ENCODE peak calls at places on chromosomes 5 and 9, in four cellular contexts. One of them, this sample, is unnamed.

GRCh38 chr9:77546391-77546790 is 101.7 kb downstream of the GNA14 start:
- DNase-seq in CD4-positive, CD25-positive, alpha-beta regulatory T cell: no peak
- DNase-seq in A549: no peak
- DNase-seq in SHP77: no peak
- DNase-seq in this sample: no peak

GRCh38 chr9:18632624-18633407 is 158.9 kb downstream of the ADAMTSL1 start:
- DNase-seq in CD4-positive, CD25-positive, alpha-beta regulatory T cell: no peak
- DNase-seq in A549: no peak
- DNase-seq in SHP77: no peak
- DNase-seq in this sample: no peak

GRCh38 chr5:122306461-122306860 is 5.6 kb upstream of the SNCAIP start:
- DNase-seq in CD4-positive, CD25-positive, alpha-beta regulatory T cell: no peak
- DNase-seq in A549: no peak
- DNase-seq in SHP77: no peak
- DNase-seq in this sample: no peak

GRCh38 chr5:168843277-168843997 is 264.3 kb upstream of the PANK3 start:
- DNase-seq in CD4-positive, CD25-positive, alpha-beta regulatory T cell: no peak
- DNase-seq in A549: no peak
- DNase-seq in SHP77: no peak
- DNase-seq in this sample: no peak

GRCh38 chr5:96096724-96097123 is 135.1 kb upstream of the ELL2 start:
- DNase-seq in CD4-positive, CD25-positive, alpha-beta regulatory T cell: no peak
- DNase-seq in A549: no peak
- DNase-seq in SHP77: no peak
- DNase-seq in this sample: no peak

GRCh38 chr5:6700686-6701355 is 12.4 kb upstream of the TENT4A start:
- DNase-seq in CD4-positive, CD25-positive, alpha-beta regulatory T cell: no peak
- DNase-seq in A549: no peak
- DNase-seq in SHP77: no peak
- DNase-seq in this sample: no peak

GRCh38 chr5:139394123-139394653 is 716 bp downstream of the PROB1 start:
- DNase-seq in CD4-positive, CD25-positive, alpha-beta regulatory T cell: peak; percentile 53
- DNase-seq in A549: no peak
- DNase-seq in SHP77: no peak
- DNase-seq in this sample: no peak

GRCh38 chr5:6456766-6457370 is 8.2 kb downstream of the UBE2QL1 start:
- DNase-seq in CD4-positive, CD25-positive, alpha-beta regulatory T cell: no peak
- DNase-seq in A549: no peak
- DNase-seq in SHP77: no peak
- DNase-seq in this sample: no peak

GRCh38 chr9:111974092-111974681 is 77.6 kb downstream of the UGCG start:
- DNase-seq in CD4-positive, CD25-positive, alpha-beta regulatory T cell: no peak
- DNase-seq in A549: no peak
- DNase-seq in SHP77: peak; percentile 35
- DNase-seq in this sample: no peak

GRCh38 chr5:1749346-1750124 is 50.1 kb downstream of the MRPL36 start:
- DNase-seq in CD4-positive, CD25-positive, alpha-beta regulatory T cell: no peak
- DNase-seq in A549: no peak
- DNase-seq in SHP77: no peak
- DNase-seq in this sample: no peak

GRCh38 chr5:97628011-97628410 is 445.0 kb upstream of the RIOK2 start:
- DNase-seq in CD4-positive, CD25-positive, alpha-beta regulatory T cell: no peak
- DNase-seq in A549: no peak
- DNase-seq in SHP77: no peak
- DNase-seq in this sample: no peak

GRCh38 chr5:10704949-10705621 is 55.9 kb downstream of the DAP start:
- DNase-seq in CD4-positive, CD25-positive, alpha-beta regulatory T cell: no peak
- DNase-seq in A549: no peak
- DNase-seq in SHP77: no peak
- DNase-seq in this sample: no peak

GRCh38 chr5:130528474-130528873 is 624.2 kb downstream of the CHSY3 start:
- DNase-seq in CD4-positive, CD25-positive, alpha-beta regulatory T cell: no peak
- DNase-seq in A549: no peak
- DNase-seq in SHP77: no peak
- DNase-seq in this sample: no peak

GRCh38 chr5:178476531-178476930 is 113.7 kb downstream of the COL23A1 start:
- DNase-seq in CD4-positive, CD25-positive, alpha-beta regulatory T cell: no peak
- DNase-seq in A549: no peak
- DNase-seq in SHP77: no peak
- DNase-seq in this sample: no peak

GRCh38 chr9:87179556-87180340 is 232.4 kb upstream of the GAS1 start:
- DNase-seq in CD4-positive, CD25-positive, alpha-beta regulatory T cell: no peak
- DNase-seq in A549: no peak
- DNase-seq in SHP77: no peak
- DNase-seq in this sample: no peak

GRCh38 chr5:147482426-147483196 is 27.3 kb downstream of the DPYSL3 start:
- DNase-seq in CD4-positive, CD25-positive, alpha-beta regulatory T cell: no peak
- DNase-seq in A549: no peak
- DNase-seq in SHP77: peak; percentile 75
- DNase-seq in this sample: no peak

This sample was measured in HuH-7.5.